ENCODE peak calls at places on chromosomes 5 and 9, in five cellular contexts. Z is stimulated activated CD8-positive, alpha-beta memory T cell treated with anti-CD3 and anti-CD28 coated beads, Interleukin-2, amount 100 ng/mL, for 1 hour; H is natural killer cell; Y is nucleus accumbens; L is caudate nucleus. Q is an unnamed sample.
A peak's percentile ranks its signal among the peaks of the same experiment; 100 is the strongest.

GRCh38 chr9:107039546-107039945 is 176.6 kb downstream of the ZNF462 start:
- DNase-seq in Z (no peak), H (no peak), Y (no peak), L (no peak), Q (no peak)

GRCh38 chr5:59275537-59276276 is 617.8 kb downstream of the PDE4D start:
- DNase-seq in Z (no peak), H (no peak), Y (peak; percentile 3), L (no peak), Q (no peak)

GRCh38 chr5:116517557-116517956 is 57.1 kb downstream of the SEMA6A start:
- DNase-seq in Z (no peak), H (no peak), Y (no peak), L (no peak), Q (no peak)

GRCh38 chr9:33868430-33869000 is 51.6 kb downstream of the UBE2R2 start:
- DNase-seq in Z (no peak), H (no peak), Y (no peak), L (no peak), Q (no peak)

GRCh38 chr9:114551750-114552685 is 35.6 kb upstream of the ATP6V1G1 start:
- DNase-seq in Z (no peak), H (no peak), Y (no peak), L (no peak), Q (no peak)

GRCh38 chr9:70420267-70421019 is 6.0 kb upstream of the KLF9 start:
- DNase-seq in Z (peak; percentile 14), H (peak; percentile 42), Y (peak; percentile 82), L (peak; percentile 88), Q (peak; percentile 71)

GRCh38 chr5:75200776-75201175 is 35.9 kb downstream of the ANKRD31 start:
- DNase-seq in Z (no peak), H (no peak), Y (no peak), L (no peak), Q (no peak)

GRCh38 chr5:143094087-143094511 is 309.4 kb downstream of the NR3C1 start:
- DNase-seq in Z (no peak), H (no peak), Y (no peak), L (no peak), Q (no peak)

Q was measured in frontal cortex.